ENCODE peak calls at places on chromosomes 11 and 22, in nine cellular contexts. One of them, this sample, is unnamed. For H3K4me1, the result is how much of the 10 kb centered on the place peaks cover.

GRCh38 chr22:44550666-44551491 is 52.8 kb upstream of the RTL6 start:
- DNase-seq in HCT116: no peak
- DNase-seq in breast epithelium: no peak
- DNase-seq in upper lobe of left lung: peak
- DNase-seq in HepG2: no peak
- DNase-seq in spleen: no peak
- DNase-seq in stomach: peak
- DNase-seq in K562: no peak
- DNase-seq in SK-N-SH: no peak
- DNase-seq in this sample: peak

GRCh38 chr11:13104619-13105236 is 95.6 kb downstream of the RASSF10 start:
- DNase-seq in HCT116: no peak
- DNase-seq in breast epithelium: no peak
- DNase-seq in upper lobe of left lung: no peak
- DNase-seq in HepG2: peak
- DNase-seq in spleen: no peak
- DNase-seq in stomach: no peak
- DNase-seq in K562: peak
- DNase-seq in SK-N-SH: no peak
- DNase-seq in this sample: no peak

GRCh38 chr22:45318558-45319318 is 9.0 kb downstream of the FAM118A start:
- DNase-seq in HCT116: no peak
- DNase-seq in breast epithelium: no peak
- DNase-seq in upper lobe of left lung: no peak
- DNase-seq in HepG2: no peak
- DNase-seq in spleen: no peak
- DNase-seq in stomach: no peak
- DNase-seq in K562: no peak
- DNase-seq in SK-N-SH: no peak
- DNase-seq in this sample: no peak

GRCh38 chr11:44600739-44601416 is 35.4 kb downstream of the CD82 start:
- DNase-seq in HCT116: no peak
- DNase-seq in breast epithelium: no peak
- DNase-seq in upper lobe of left lung: no peak
- DNase-seq in HepG2: no peak
- DNase-seq in spleen: peak
- DNase-seq in stomach: no peak
- DNase-seq in K562: no peak
- DNase-seq in SK-N-SH: no peak
- DNase-seq in this sample: no peak

GRCh38 chr11:70546179-70546940 is 148.0 kb downstream of the CTTN start:
- DNase-seq in HCT116: no peak
- DNase-seq in breast epithelium: no peak
- DNase-seq in upper lobe of left lung: no peak
- DNase-seq in HepG2: no peak
- DNase-seq in spleen: peak
- DNase-seq in stomach: no peak
- DNase-seq in K562: no peak
- DNase-seq in SK-N-SH: no peak
- DNase-seq in this sample: no peak

GRCh38 chr11:33001281-33001680 is 14.4 kb upstream of the DEPDC7 start:
- DNase-seq in HCT116: no peak
- DNase-seq in breast epithelium: no peak
- DNase-seq in upper lobe of left lung: no peak
- DNase-seq in HepG2: no peak
- DNase-seq in spleen: no peak
- DNase-seq in stomach: no peak
- DNase-seq in K562: no peak
- DNase-seq in SK-N-SH: no peak
- DNase-seq in this sample: no peak

GRCh38 chr11:63845305-63845704 is 6.4 kb downstream of the MARK2 start:
- DNase-seq in HCT116: no peak
- DNase-seq in breast epithelium: no peak
- DNase-seq in upper lobe of left lung: no peak
- DNase-seq in HepG2: peak
- DNase-seq in spleen: no peak
- DNase-seq in stomach: no peak
- DNase-seq in K562: peak
- DNase-seq in SK-N-SH: no peak
- DNase-seq in this sample: no peak

GRCh38 chr11:15711311-15711710 is 596.6 kb downstream of the INSC start:
- DNase-seq in HCT116: no peak
- DNase-seq in breast epithelium: no peak
- DNase-seq in upper lobe of left lung: no peak
- DNase-seq in HepG2: no peak
- DNase-seq in spleen: no peak
- DNase-seq in stomach: no peak
- DNase-seq in K562: no peak
- DNase-seq in SK-N-SH: no peak
- DNase-seq in this sample: no peak

GRCh38 chr22:38238519-38239051 is 34.2 kb downstream of the TMEM184B start:
- DNase-seq in HCT116: no peak
- DNase-seq in breast epithelium: no peak
- DNase-seq in upper lobe of left lung: no peak
- DNase-seq in HepG2: no peak
- DNase-seq in spleen: no peak
- DNase-seq in stomach: no peak
- DNase-seq in K562: no peak
- DNase-seq in SK-N-SH: no peak
- DNase-seq in this sample: peak

GRCh38 chr11:68524213-68524612 is 63.7 kb downstream of the PPP6R3 start:
- DNase-seq in HCT116: no peak
- DNase-seq in breast epithelium: no peak
- DNase-seq in upper lobe of left lung: no peak
- DNase-seq in HepG2: no peak
- DNase-seq in spleen: no peak
- DNase-seq in stomach: no peak
- DNase-seq in K562: no peak
- DNase-seq in SK-N-SH: peak
- DNase-seq in this sample: no peak

GRCh38 chr22:28268845-28269244 is 349.8 kb upstream of the PITPNB start:
- DNase-seq in HCT116: no peak
- DNase-seq in breast epithelium: no peak
- DNase-seq in upper lobe of left lung: no peak
- DNase-seq in HepG2: no peak
- DNase-seq in spleen: no peak
- DNase-seq in stomach: no peak
- DNase-seq in K562: no peak
- DNase-seq in SK-N-SH: no peak
- DNase-seq in this sample: no peak

GRCh38 chr22:43404673-43405385 is 7.0 kb upstream of the MPPED1 start:
- DNase-seq in HCT116: no peak
- DNase-seq in breast epithelium: no peak
- DNase-seq in upper lobe of left lung: no peak
- DNase-seq in HepG2: no peak
- DNase-seq in spleen: peak
- DNase-seq in stomach: peak
- DNase-seq in K562: no peak
- DNase-seq in SK-N-SH: no peak
- DNase-seq in this sample: no peak
- TF ChIP-seq POLR2AphosphoS5 in HCT116: no peak
- TF ChIP-seq POLR2AphosphoS5 in breast epithelium: no peak
- TF ChIP-seq POLR2AphosphoS5 in upper lobe of left lung: no peak
- TF ChIP-seq POLR2AphosphoS5 in HepG2: no peak
- TF ChIP-seq POLR2AphosphoS5 in spleen: no peak
- TF ChIP-seq POLR2AphosphoS5 in stomach: no peak
- TF ChIP-seq POLR2AphosphoS5 in K562: no peak
- TF ChIP-seq POLR2AphosphoS5 in SK-N-SH: no peak
- TF ChIP-seq POLR2AphosphoS5 in this sample: no peak

GRCh38 chr11:66113132-66113856 is 43.2 kb downstream of the PACS1 start:
- DNase-seq in HCT116: peak
- DNase-seq in breast epithelium: no peak
- DNase-seq in upper lobe of left lung: no peak
- DNase-seq in HepG2: peak
- DNase-seq in spleen: no peak
- DNase-seq in stomach: no peak
- DNase-seq in K562: peak
- DNase-seq in SK-N-SH: no peak
- DNase-seq in this sample: no peak
- H3K4me1 ChIP-seq in HCT116: under half
- H3K4me1 ChIP-seq in breast epithelium: under half
- H3K4me1 ChIP-seq in upper lobe of left lung: under half
- H3K4me1 ChIP-seq in HepG2: half or more
- H3K4me1 ChIP-seq in spleen: half or more
- H3K4me1 ChIP-seq in stomach: half or more
- H3K4me1 ChIP-seq in K562: under half
- H3K4me1 ChIP-seq in SK-N-SH: under half
- H3K4me1 ChIP-seq in this sample: under half

GRCh38 chr11:110314366-110315095 is 18.1 kb upstream of the RDX start:
- DNase-seq in HCT116: no peak
- DNase-seq in breast epithelium: no peak
- DNase-seq in upper lobe of left lung: no peak
- DNase-seq in HepG2: no peak
- DNase-seq in spleen: no peak
- DNase-seq in stomach: no peak
- DNase-seq in K562: no peak
- DNase-seq in SK-N-SH: no peak
- DNase-seq in this sample: no peak

GRCh38 chr11:110317516-110317932 is 21.1 kb upstream of the RDX start:
- DNase-seq in HCT116: no peak
- DNase-seq in breast epithelium: no peak
- DNase-seq in upper lobe of left lung: no peak
- DNase-seq in HepG2: no peak
- DNase-seq in spleen: no peak
- DNase-seq in stomach: no peak
- DNase-seq in K562: peak
- DNase-seq in SK-N-SH: peak
- DNase-seq in this sample: no peak

GRCh38 chr11:110308071-110308470 is 11.7 kb upstream of the RDX start:
- DNase-seq in HCT116: no peak
- DNase-seq in breast epithelium: no peak
- DNase-seq in upper lobe of left lung: no peak
- DNase-seq in HepG2: no peak
- DNase-seq in spleen: no peak
- DNase-seq in stomach: no peak
- DNase-seq in K562: no peak
- DNase-seq in SK-N-SH: no peak
- DNase-seq in this sample: no peak

GRCh38 chr11:110312670-110313069 is 16.3 kb upstream of the RDX start:
- DNase-seq in HCT116: no peak
- DNase-seq in breast epithelium: no peak
- DNase-seq in upper lobe of left lung: no peak
- DNase-seq in HepG2: no peak
- DNase-seq in spleen: no peak
- DNase-seq in stomach: no peak
- DNase-seq in K562: no peak
- DNase-seq in SK-N-SH: no peak
- DNase-seq in this sample: no peak

GRCh38 chr11:110311783-110312578 is 15.6 kb upstream of the RDX start:
- DNase-seq in HCT116: no peak
- DNase-seq in breast epithelium: no peak
- DNase-seq in upper lobe of left lung: no peak
- DNase-seq in HepG2: no peak
- DNase-seq in spleen: no peak
- DNase-seq in stomach: no peak
- DNase-seq in K562: peak
- DNase-seq in SK-N-SH: no peak
- DNase-seq in this sample: no peak
- TF ChIP-seq POLR2AphosphoS5 in HCT116: no peak
- TF ChIP-seq POLR2AphosphoS5 in breast epithelium: no peak
- TF ChIP-seq POLR2AphosphoS5 in upper lobe of left lung: no peak
- TF ChIP-seq POLR2AphosphoS5 in HepG2: no peak
- TF ChIP-seq POLR2AphosphoS5 in spleen: no peak
- TF ChIP-seq POLR2AphosphoS5 in stomach: no peak
- TF ChIP-seq POLR2AphosphoS5 in K562: no peak
- TF ChIP-seq POLR2AphosphoS5 in SK-N-SH: no peak
- TF ChIP-seq POLR2AphosphoS5 in this sample: no peak

GRCh38 chr22:50010676-50011446 is 1.7 kb downstream of the IL17REL start:
- DNase-seq in HCT116: no peak
- DNase-seq in breast epithelium: no peak
- DNase-seq in upper lobe of left lung: no peak
- DNase-seq in HepG2: no peak
- DNase-seq in spleen: no peak
- DNase-seq in stomach: no peak
- DNase-seq in K562: no peak
- DNase-seq in SK-N-SH: no peak
- DNase-seq in this sample: peak

GRCh38 chr22:50014655-50015401 is 2.3 kb upstream of the IL17REL start:
- DNase-seq in HCT116: no peak
- DNase-seq in breast epithelium: no peak
- DNase-seq in upper lobe of left lung: no peak
- DNase-seq in HepG2: no peak
- DNase-seq in spleen: peak
- DNase-seq in stomach: no peak
- DNase-seq in K562: no peak
- DNase-seq in SK-N-SH: peak
- DNase-seq in this sample: peak

GRCh38 chr22:50011447-50012200 is 941 bp downstream of the IL17REL start:
- DNase-seq in HCT116: no peak
- DNase-seq in breast epithelium: no peak
- DNase-seq in upper lobe of left lung: peak
- DNase-seq in HepG2: no peak
- DNase-seq in spleen: no peak
- DNase-seq in stomach: no peak
- DNase-seq in K562: no peak
- DNase-seq in SK-N-SH: peak
- DNase-seq in this sample: peak

GRCh38 chr22:50014053-50014501 is 1.5 kb upstream of the IL17REL start:
- DNase-seq in HCT116: no peak
- DNase-seq in breast epithelium: no peak
- DNase-seq in upper lobe of left lung: no peak
- DNase-seq in HepG2: no peak
- DNase-seq in spleen: no peak
- DNase-seq in stomach: no peak
- DNase-seq in K562: no peak
- DNase-seq in SK-N-SH: peak
- DNase-seq in this sample: peak

DNA sequence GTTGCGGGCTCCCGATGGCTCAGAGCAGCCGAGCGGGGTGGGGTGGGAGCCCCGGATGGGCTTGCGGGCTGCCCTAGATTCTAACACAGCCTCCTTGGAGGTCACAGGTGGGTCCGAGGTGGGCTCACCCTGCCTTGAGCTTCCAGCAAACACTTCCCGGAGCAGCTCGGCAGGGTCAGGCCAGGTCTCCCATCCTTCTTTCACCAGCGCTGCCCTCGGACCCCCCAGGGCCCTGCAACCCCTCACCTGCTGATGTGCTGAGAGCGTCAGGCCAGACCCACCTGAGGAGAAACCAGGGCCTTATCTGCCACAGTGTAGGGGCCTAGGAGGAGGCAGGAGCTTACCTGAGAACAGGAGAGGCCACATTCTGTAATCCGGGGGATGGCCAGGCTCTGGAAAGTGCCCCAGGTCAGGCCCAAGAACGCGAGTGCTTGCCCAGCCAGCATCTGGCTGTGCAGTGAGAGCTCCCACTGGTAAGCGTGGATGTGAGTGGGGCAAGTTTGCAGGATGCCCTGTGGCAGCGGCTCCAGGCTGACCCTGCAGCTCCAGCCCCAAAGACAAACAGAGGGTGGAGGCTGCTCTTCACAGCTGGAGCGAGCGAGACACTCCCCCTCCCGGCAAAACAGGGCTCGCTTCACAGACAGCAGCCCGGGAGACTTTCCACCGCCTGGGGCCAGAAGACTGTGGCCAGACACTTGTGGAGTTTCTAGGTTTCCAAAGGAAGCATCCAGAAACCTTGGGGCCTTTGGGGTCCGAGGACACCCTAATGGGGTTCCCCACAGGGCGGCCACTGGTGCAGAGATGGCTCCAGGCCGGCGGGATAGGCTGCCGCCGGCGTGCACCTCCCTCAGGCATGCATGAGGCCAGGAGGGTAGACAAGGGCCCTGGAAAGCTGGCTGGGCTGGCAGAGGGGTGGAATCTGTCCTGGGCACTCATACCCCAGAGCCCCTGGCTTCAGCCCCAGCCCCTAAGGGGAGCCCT is at the start of gene IL17REL:
- DNase-seq in HCT116: no peak
- DNase-seq in breast epithelium: no peak
- DNase-seq in upper lobe of left lung: no peak
- DNase-seq in HepG2: no peak
- DNase-seq in spleen: no peak
- DNase-seq in stomach: peak
- DNase-seq in K562: peak
- DNase-seq in SK-N-SH: peak
- DNase-seq in this sample: peak
- H3K4me1 ChIP-seq in HCT116: under half
- H3K4me1 ChIP-seq in breast epithelium: under half
- H3K4me1 ChIP-seq in upper lobe of left lung: under half
- H3K4me1 ChIP-seq in HepG2: under half
- H3K4me1 ChIP-seq in spleen: under half
- H3K4me1 ChIP-seq in stomach: half or more
- H3K4me1 ChIP-seq in K562: under half
- H3K4me1 ChIP-seq in SK-N-SH: under half
- H3K4me1 ChIP-seq in this sample: under half